ENCODE peak calls at places on chromosome 7, in four cellular contexts. H is K562, I is SK-N-SH, C is GM12878. Y is an unnamed sample.

GRCh38 chr7:95172420-95172819 is 151.9 kb downstream of the PON1 start:
- DNase-seq in H (no peak), I (no peak), C (no peak), Y (no peak)

GRCh38 chr7:87497482-87497881 is 22.0 kb upstream of the ABCB4 start:
- DNase-seq in H (no peak), C (no peak), I (no peak), Y (peak)

GRCh38 chr7:5428470-5429252 is 5.0 kb upstream of the TNRC18 start:
- DNase-seq in C (no peak), I (peak), H (peak), Y (peak)

GRCh38 chr7:1287629-1288225 is 55.1 kb downstream of the UNCX start:
- DNase-seq in C (no peak), I (no peak), H (no peak), Y (no peak)

GRCh38 chr7:127514499-127514898 is 70.9 kb downstream of the GCC1 start:
- DNase-seq in C (no peak), I (peak), H (no peak), Y (peak)

GRCh38 chr7:5636914-5637313 is 144.5 kb downstream of the RNF216 start:
- DNase-seq in C (no peak), H (no peak), I (peak), Y (no peak)

GRCh38 chr7:64294701-64295420 is 18.9 kb upstream of the ZNF736 start:
- DNase-seq in C (no peak), H (no peak), I (no peak), Y (no peak)

GRCh38 chr7:517848-518629 is 1.6 kb downstream of the PDGFA start:
- DNase-seq in I (no peak), C (no peak), H (peak), Y (no peak)

GRCh38 chr7:50212666-50213621 is 91.6 kb upstream of the IKZF1 start:
- DNase-seq in H (no peak), I (no peak), C (no peak), Y (no peak)

GRCh38 chr7:36393826-36394225 is 4.2 kb downstream of the ANLN start:
- DNase-seq in C (no peak), H (no peak), I (no peak), Y (peak)

GRCh38 chr7:55073051-55073511 is 54.3 kb downstream of the EGFR start:
- DNase-seq in H (no peak), C (peak), I (no peak), Y (no peak)

GRCh38 chr7:94183289-94183749 is 179.2 kb upstream of the BET1 start:
- DNase-seq in C (no peak), H (no peak), I (no peak), Y (peak)

DNA sequence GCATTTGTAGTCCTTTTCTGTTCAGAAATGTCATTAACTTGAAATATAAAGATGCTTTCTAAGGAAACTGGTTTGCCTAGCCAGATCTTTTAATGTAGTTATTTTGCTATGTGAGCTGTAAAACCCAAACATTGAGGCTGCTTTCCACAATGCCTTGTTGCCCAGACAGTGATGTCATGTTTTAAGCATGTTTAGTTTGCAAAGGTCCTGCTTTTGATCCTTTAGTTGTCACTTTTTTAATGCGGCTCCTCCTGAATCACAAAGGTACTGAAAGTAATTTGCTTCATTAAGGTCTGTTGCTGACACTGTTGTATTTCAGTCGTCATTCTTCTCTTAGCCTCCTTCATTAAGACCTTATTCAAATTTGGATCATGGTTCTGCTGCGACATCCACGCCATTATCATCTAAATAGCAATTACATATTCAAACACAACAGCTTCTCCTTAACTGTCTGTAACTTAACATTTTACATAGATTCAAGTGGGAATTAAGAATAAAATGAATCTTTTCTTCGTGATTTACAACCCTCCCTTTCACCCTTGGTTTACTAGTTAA is 10.6 kb downstream of the RPA3 start:
- DNase-seq in C (no peak), H (no peak), I (no peak), Y (peak)
- TF ChIP-seq NFIC in C (no peak), H (no peak), I (no peak), Y (no peak)

DNA sequence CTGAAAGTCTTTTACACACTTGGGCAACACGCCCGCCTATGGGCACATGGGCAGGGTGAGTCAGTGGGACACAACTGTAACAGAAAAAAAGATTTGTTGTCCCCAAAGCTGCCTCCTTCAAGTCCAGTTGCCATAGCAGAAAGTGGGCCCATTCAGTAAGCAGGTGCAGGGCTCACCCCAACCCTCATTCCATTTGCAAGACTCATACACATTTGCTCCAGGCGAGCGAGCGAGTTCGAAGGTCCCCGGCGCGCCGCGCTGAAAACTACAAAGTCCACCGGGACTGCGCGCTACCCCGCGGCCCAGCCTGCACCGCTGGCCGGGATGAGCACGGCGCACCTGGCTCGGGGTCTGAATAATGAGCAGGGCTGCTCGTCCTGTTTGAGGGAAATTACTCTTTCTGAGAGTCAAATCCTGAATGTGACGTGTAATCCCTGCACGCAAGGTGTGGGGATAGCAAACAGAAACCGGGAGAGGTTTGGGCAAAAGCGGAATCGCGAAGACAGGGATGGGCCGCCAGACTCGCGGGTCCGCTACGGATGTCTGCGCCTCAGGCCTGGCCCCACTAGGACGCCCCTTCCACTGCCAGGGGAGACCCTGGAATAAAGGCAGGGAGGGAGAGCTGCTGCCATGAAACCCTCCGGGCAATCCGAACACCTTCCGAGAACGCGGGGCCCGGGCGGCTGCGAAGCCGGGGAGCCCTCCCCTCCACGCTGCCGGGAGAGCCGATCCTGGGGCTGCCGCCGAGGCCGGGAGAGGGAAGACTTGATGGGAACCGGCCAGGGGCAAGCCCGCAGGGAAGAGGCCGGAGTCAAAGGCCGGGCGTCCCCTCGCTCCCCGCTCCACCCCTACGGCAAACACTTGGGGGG is 982 bp downstream of the COBL start:
- DNase-seq in I (peak), C (no peak), H (no peak), Y (peak)
- TF ChIP-seq NFIC in I (no peak), C (no peak), H (no peak), Y (no peak)

DNA sequence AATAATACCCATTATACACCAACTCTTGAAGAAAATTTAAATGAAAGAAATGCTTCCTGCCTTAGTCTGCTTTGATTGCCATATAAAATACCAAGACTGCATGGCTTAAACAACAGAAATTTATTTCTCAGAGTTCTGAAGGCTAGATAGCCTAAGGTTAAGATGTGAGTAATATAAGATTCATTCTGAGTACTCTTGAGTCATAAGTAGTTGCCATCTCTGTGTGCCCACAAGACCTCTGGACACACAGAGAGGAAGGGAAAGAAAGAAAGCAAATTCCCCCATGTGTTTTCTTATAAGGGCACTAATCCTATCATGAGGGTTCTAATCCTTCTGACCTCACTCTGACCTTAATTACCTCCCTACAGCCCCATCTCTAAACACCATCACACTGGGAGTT is 201.2 kb downstream of the PTN start:
- DNase-seq in I (no peak), H (no peak), C (no peak), Y (no peak)
- TF ChIP-seq NFIC in I (no peak), H (no peak), C (no peak), Y (no peak)

DNA sequence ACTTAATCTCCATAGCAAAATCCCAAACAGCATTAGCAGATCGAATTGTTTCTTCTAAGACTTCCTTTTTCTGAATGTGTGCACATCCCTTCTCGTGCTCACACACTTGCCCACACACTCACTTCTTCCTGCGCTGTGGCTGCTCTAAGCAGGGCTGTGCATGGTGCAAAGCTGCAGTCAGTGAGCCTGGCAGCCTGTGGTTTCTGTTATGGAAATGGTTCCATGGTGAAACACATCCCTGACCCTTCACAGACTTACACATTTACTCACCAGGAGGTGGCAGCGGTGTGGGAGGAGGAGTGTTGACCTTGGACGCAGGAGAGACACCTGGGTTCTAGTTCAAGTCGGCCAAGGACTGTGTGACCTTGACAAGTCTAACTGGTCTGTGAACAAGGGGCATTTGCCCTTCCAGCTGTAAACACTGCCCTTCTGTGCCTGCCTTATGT is 24.9 kb downstream of the MTURN start:
- DNase-seq in C (no peak), H (peak), I (peak), Y (peak)
- TF ChIP-seq NFIC in C (no peak), H (no peak), I (no peak), Y (no peak)

GRCh38 chr7:150322833-150323681 is at the start of the genes ACTR3C and LRRC61:
- DNase-seq in I (peak), H (peak), C (no peak), Y (peak)
- TF ChIP-seq NFIC in I (no peak), H (peak), C (no peak), Y (no peak)

GRCh38 chr7:38054199-38054598 is 123.8 kb upstream of the STARD3NL start:
- DNase-seq in H (no peak), C (no peak), I (no peak), Y (no peak)
- TF ChIP-seq NFIC in H (no peak), C (no peak), I (no peak), Y (no peak)

DNA sequence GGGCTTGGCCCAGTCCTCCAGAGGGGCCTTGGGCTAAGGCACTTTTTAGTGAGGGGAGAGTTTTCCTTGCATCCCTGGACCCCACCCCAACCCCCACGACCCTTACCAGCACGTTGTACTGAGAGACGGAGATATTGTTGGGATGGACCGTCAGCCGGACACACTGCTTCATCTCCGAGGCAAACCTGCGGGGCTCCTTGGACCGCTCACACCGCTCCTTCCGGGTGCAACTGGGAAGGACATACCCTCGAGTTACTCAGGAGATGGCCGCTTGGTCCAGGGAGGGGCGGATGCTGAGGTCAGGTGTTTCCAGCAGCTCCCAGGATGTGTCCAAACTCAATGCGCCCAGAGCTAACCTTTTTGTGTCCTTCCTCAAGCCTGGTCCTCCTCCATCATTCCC is 348.0 kb downstream of the PLXNA4 start:
- DNase-seq in I (no peak), C (no peak), H (no peak), Y (no peak)
- TF ChIP-seq NFIC in I (no peak), C (no peak), H (no peak), Y (no peak)

GRCh38 chr7:155665957-155666287 is 21.5 kb downstream of the RBM33 start:
- DNase-seq in I (no peak), H (no peak), C (no peak), Y (no peak)
- TF ChIP-seq NFIC in I (no peak), H (no peak), C (no peak), Y (no peak)

DNA sequence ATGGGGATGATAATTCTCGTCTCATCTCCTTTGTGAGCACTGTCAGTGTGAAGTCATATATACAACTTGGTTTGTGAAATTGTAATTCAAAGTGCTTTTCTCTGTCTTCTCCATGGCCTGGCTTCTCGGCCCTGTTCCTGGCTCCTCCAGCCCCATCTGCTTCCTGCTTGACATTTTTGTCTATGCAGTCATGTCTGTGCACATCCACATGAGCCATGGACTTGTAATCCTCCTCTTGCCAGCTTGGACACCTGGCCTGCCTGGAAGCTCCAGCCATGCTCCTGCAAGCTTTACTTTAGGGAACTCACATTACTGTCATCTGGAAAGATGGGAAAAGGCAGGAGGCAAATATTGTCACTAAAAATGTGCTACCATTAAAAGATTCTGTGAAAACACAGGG is 576.0 kb upstream of the DPP6 start:
- DNase-seq in I (no peak), H (no peak), C (no peak), Y (no peak)
- TF ChIP-seq NFIC in I (no peak), H (no peak), C (no peak), Y (no peak)

GRCh38 chr7:134630890-134631289 is 15.8 kb upstream of the BPGM start:
- DNase-seq in H (no peak), C (no peak), I (no peak), Y (no peak)
- TF ChIP-seq NFIC in H (no peak), C (no peak), I (no peak), Y (no peak)

Y was measured in HepG2.